ENCODE peak calls at places on chromosome 4, in eight cellular contexts. One of them, this sample, is unnamed.

GRCh38 chr4:187972135-187972534 is 23.4 kb upstream of the ZFP42 start:
- DNase-seq in AG09309: no peak
- DNase-seq in foreskin fibroblast: no peak
- DNase-seq in heart left ventricle: no peak
- DNase-seq in Calu3: no peak
- DNase-seq in type B pancreatic cell: no peak
- DNase-seq in progenitor cell of endocrine pancreas: no peak
- DNase-seq in prostate gland: no peak
- DNase-seq in this sample: no peak

GRCh38 chr4:174882317-174882992 is 35.7 kb upstream of the ADAM29 start:
- DNase-seq in AG09309: no peak
- DNase-seq in heart left ventricle: no peak
- DNase-seq in prostate gland: no peak
- DNase-seq in type B pancreatic cell: no peak
- DNase-seq in foreskin fibroblast: no peak
- DNase-seq in Calu3: no peak
- DNase-seq in progenitor cell of endocrine pancreas: no peak
- DNase-seq in this sample: no peak

GRCh38 chr4:15355464-15355863 is 72.4 kb upstream of the C1QTNF7 start:
- DNase-seq in type B pancreatic cell: no peak
- DNase-seq in foreskin fibroblast: no peak
- DNase-seq in progenitor cell of endocrine pancreas: no peak
- DNase-seq in Calu3: no peak
- DNase-seq in prostate gland: no peak
- DNase-seq in heart left ventricle: no peak
- DNase-seq in AG09309: no peak
- DNase-seq in this sample: no peak

GRCh38 chr4:86108152-86108551 is 251.7 kb downstream of the MAPK10 start:
- DNase-seq in progenitor cell of endocrine pancreas: no peak
- DNase-seq in heart left ventricle: no peak
- DNase-seq in prostate gland: no peak
- DNase-seq in AG09309: no peak
- DNase-seq in foreskin fibroblast: peak
- DNase-seq in Calu3: no peak
- DNase-seq in type B pancreatic cell: no peak
- DNase-seq in this sample: no peak

GRCh38 chr4:89681219-89681618 is 155.7 kb downstream of the SNCA start:
- DNase-seq in foreskin fibroblast: no peak
- DNase-seq in Calu3: no peak
- DNase-seq in progenitor cell of endocrine pancreas: no peak
- DNase-seq in type B pancreatic cell: peak
- DNase-seq in heart left ventricle: no peak
- DNase-seq in AG09309: no peak
- DNase-seq in prostate gland: peak
- DNase-seq in this sample: peak

GRCh38 chr4:109877400-109877799 is 29.5 kb downstream of the LRIT3 start:
- DNase-seq in prostate gland: no peak
- DNase-seq in AG09309: no peak
- DNase-seq in progenitor cell of endocrine pancreas: no peak
- DNase-seq in heart left ventricle: no peak
- DNase-seq in Calu3: no peak
- DNase-seq in type B pancreatic cell: no peak
- DNase-seq in foreskin fibroblast: no peak
- DNase-seq in this sample: no peak

GRCh38 chr4:139142980-139143379 is 34.0 kb downstream of the ELF2 start:
- DNase-seq in heart left ventricle: no peak
- DNase-seq in Calu3: no peak
- DNase-seq in AG09309: no peak
- DNase-seq in prostate gland: no peak
- DNase-seq in progenitor cell of endocrine pancreas: no peak
- DNase-seq in type B pancreatic cell: no peak
- DNase-seq in foreskin fibroblast: no peak
- DNase-seq in this sample: no peak

GRCh38 chr4:47213971-47214370 is 182.6 kb downstream of the GABRB1 start:
- DNase-seq in AG09309: peak
- DNase-seq in prostate gland: no peak
- DNase-seq in heart left ventricle: no peak
- DNase-seq in Calu3: peak
- DNase-seq in foreskin fibroblast: peak
- DNase-seq in type B pancreatic cell: no peak
- DNase-seq in progenitor cell of endocrine pancreas: no peak
- DNase-seq in this sample: no peak

GRCh38 chr4:47413515-47413914 is 50.0 kb downstream of the COMMD8 start:
- DNase-seq in AG09309: no peak
- DNase-seq in Calu3: no peak
- DNase-seq in heart left ventricle: no peak
- DNase-seq in type B pancreatic cell: no peak
- DNase-seq in prostate gland: no peak
- DNase-seq in progenitor cell of endocrine pancreas: no peak
- DNase-seq in foreskin fibroblast: no peak
- DNase-seq in this sample: peak

GRCh38 chr4:40333921-40334352 is 1.2 kb upstream of the CHRNA9 start:
- DNase-seq in prostate gland: no peak
- DNase-seq in Calu3: no peak
- DNase-seq in foreskin fibroblast: peak
- DNase-seq in progenitor cell of endocrine pancreas: no peak
- DNase-seq in heart left ventricle: no peak
- DNase-seq in type B pancreatic cell: no peak
- DNase-seq in AG09309: no peak
- DNase-seq in this sample: no peak

GRCh38 chr4:168573870-168574269 is 77.0 kb downstream of the PALLD start:
- DNase-seq in progenitor cell of endocrine pancreas: no peak
- DNase-seq in AG09309: no peak
- DNase-seq in Calu3: no peak
- DNase-seq in foreskin fibroblast: no peak
- DNase-seq in type B pancreatic cell: no peak
- DNase-seq in heart left ventricle: no peak
- DNase-seq in prostate gland: no peak
- DNase-seq in this sample: no peak

GRCh38 chr4:156774422-156774821 is 197.2 kb downstream of the PDGFC start:
- DNase-seq in foreskin fibroblast: peak
- DNase-seq in type B pancreatic cell: no peak
- DNase-seq in Calu3: no peak
- DNase-seq in progenitor cell of endocrine pancreas: no peak
- DNase-seq in AG09309: peak
- DNase-seq in heart left ventricle: no peak
- DNase-seq in prostate gland: no peak
- DNase-seq in this sample: no peak

GRCh38 chr4:119152741-119153140 is 17.1 kb downstream of the MYOZ2 start:
- DNase-seq in foreskin fibroblast: no peak
- DNase-seq in progenitor cell of endocrine pancreas: no peak
- DNase-seq in type B pancreatic cell: no peak
- DNase-seq in prostate gland: no peak
- DNase-seq in AG09309: no peak
- DNase-seq in Calu3: no peak
- DNase-seq in heart left ventricle: no peak
- DNase-seq in this sample: no peak

GRCh38 chr4:108709234-108709633 is 53.6 kb downstream of the ETNPPL start:
- DNase-seq in foreskin fibroblast: no peak
- DNase-seq in AG09309: no peak
- DNase-seq in heart left ventricle: no peak
- DNase-seq in type B pancreatic cell: no peak
- DNase-seq in Calu3: no peak
- DNase-seq in progenitor cell of endocrine pancreas: no peak
- DNase-seq in prostate gland: no peak
- DNase-seq in this sample: no peak

GRCh38 chr4:91064157-91064853 is 937.1 kb downstream of the CCSER1 start:
- DNase-seq in foreskin fibroblast: peak
- DNase-seq in progenitor cell of endocrine pancreas: no peak
- DNase-seq in type B pancreatic cell: peak
- DNase-seq in AG09309: no peak
- DNase-seq in Calu3: peak
- DNase-seq in prostate gland: no peak
- DNase-seq in heart left ventricle: no peak
- DNase-seq in this sample: peak

GRCh38 chr4:98522603-98523395 is 135.6 kb downstream of the TSPAN5 start:
- DNase-seq in Calu3: no peak
- DNase-seq in prostate gland: no peak
- DNase-seq in type B pancreatic cell: no peak
- DNase-seq in heart left ventricle: no peak
- DNase-seq in AG09309: no peak
- DNase-seq in foreskin fibroblast: peak
- DNase-seq in progenitor cell of endocrine pancreas: no peak
- DNase-seq in this sample: no peak

GRCh38 chr4:174449152-174449551 is 73.1 kb downstream of the HPGD start:
- DNase-seq in heart left ventricle: no peak
- DNase-seq in progenitor cell of endocrine pancreas: no peak
- DNase-seq in AG09309: no peak
- DNase-seq in Calu3: no peak
- DNase-seq in prostate gland: no peak
- DNase-seq in type B pancreatic cell: no peak
- DNase-seq in foreskin fibroblast: no peak
- DNase-seq in this sample: no peak

DNA sequence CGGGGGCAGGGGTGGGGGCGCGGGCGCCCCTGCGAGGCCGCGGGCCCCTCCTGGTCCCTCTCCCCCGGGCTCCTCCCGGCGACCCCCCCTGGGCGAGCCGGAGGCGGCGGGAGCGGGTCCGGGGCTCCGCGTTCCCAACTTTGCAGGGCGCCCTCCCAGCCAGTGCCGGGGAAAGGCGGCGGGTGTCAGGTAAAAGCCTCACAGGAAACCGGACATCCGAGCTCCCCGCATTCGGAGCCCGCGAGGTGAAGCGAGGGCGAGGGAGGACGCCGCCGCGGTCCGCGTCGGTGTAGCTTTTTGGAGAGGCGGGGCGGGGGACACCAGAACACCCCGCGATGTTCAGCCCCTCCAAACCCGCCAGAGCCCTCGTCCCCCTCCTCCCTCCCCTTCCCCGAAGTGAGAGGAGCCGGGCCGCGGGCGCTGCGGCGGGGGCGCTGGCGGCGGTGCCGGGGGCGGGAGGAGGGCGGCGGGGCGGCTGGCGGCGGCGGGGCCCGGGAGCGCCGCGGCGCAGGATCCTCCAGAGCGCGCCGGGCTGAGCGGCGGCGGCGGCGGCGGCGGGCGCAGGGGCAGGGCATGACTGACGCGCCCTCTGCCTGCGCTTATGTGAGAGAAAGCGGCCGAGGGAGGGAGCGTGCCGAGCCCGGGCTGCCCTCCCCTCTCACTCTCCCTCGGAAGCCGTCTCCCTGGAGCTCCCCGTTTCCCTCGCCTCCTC is at the start of gene VEGFC:
- DNase-seq in type B pancreatic cell: peak
- DNase-seq in Calu3: peak
- DNase-seq in progenitor cell of endocrine pancreas: peak
- DNase-seq in AG09309: no peak
- DNase-seq in foreskin fibroblast: peak
- DNase-seq in heart left ventricle: peak
- DNase-seq in prostate gland: peak
- DNase-seq in this sample: peak
- TF ChIP-seq CTCF in type B pancreatic cell: peak
- TF ChIP-seq CTCF in Calu3: no peak
- TF ChIP-seq CTCF in progenitor cell of endocrine pancreas: peak
- TF ChIP-seq CTCF in AG09309: no peak
- TF ChIP-seq CTCF in foreskin fibroblast: no peak
- TF ChIP-seq CTCF in heart left ventricle: peak
- TF ChIP-seq CTCF in prostate gland: peak
- TF ChIP-seq CTCF in this sample: no peak

DNA sequence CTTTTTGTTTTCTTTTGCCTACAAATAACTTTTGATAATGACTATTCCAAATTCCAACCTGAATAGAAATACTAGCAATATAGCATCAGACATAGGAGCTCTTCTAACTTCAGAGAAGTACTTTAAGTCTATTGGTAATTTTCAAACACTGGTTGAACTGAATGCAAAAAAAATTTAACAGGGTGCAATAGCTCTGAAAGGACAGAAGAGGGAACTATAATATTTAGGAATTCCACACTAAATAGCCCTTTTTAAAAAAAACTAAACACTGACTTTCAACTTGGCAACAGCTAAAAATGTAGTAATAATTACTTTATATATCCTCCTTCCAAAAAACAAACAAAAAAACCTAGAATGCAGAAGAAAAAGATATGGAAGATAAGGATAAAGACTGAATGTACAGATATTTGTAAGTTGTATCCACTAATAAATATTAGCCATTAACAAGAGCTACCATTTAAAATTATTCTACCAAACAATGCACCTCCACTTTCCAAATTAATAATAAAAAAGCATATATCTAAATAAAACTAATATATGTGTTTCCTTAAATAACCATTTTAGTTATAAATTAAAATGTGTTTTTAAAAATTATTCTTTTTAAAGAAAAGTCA is 81.4 kb downstream of the FBXW7 start:
- DNase-seq in progenitor cell of endocrine pancreas: no peak
- DNase-seq in AG09309: no peak
- DNase-seq in type B pancreatic cell: no peak
- DNase-seq in Calu3: no peak
- DNase-seq in foreskin fibroblast: peak
- DNase-seq in heart left ventricle: no peak
- DNase-seq in prostate gland: no peak
- DNase-seq in this sample: no peak
- TF ChIP-seq CTCF in progenitor cell of endocrine pancreas: peak
- TF ChIP-seq CTCF in AG09309: peak
- TF ChIP-seq CTCF in type B pancreatic cell: peak
- TF ChIP-seq CTCF in Calu3: no peak
- TF ChIP-seq CTCF in foreskin fibroblast: peak
- TF ChIP-seq CTCF in heart left ventricle: peak
- TF ChIP-seq CTCF in prostate gland: peak
- TF ChIP-seq CTCF in this sample: peak

DNA sequence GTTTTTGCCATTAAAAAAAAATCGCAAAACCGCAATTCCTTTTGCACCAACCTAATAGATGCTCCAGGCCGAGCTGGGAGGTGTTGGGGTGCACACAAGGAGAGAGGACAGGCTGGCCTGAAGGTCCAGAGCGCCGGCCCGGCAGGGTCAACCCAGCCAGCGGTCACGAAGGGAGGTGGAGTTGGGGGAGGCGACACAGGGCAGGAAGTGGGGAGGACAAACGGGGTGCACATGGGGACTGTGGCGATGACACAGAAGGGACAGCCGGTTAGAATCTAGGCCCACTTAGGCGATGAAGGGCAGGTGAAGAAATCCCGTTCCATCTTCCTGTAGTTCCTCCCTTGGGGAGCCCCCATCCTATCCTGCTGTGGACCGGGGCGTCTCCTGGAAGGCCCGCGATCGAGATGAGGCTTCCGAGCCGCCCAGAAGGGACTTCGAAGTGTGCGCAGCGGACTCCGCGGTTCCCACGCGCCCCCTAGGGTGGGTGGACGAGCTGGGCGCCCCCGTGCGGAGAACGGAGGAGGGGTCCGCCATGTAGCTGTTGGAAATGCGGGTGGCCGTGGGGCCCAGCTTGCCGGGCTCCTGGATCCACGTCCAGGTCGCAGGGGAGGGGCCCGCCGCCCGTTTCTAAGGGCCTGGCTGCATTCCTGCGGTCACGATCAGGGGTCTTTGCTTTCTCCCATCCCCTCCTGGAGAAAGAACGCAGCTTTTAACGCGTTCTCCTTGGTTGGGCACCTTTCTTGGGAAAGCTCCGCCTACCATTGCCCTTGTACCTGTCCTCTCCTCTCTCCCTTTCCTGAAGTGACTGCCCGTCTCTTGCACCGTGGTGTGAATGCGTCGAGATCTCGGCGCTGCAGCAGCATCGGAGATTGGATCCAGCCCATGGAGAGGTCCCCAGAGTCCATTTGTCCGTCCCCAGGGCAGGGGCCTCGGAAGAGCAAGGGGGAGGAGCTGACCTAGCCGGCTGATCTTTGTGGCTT is 17.0 kb upstream of the HPF1 start:
- DNase-seq in AG09309: no peak
- DNase-seq in prostate gland: no peak
- DNase-seq in foreskin fibroblast: peak
- DNase-seq in type B pancreatic cell: no peak
- DNase-seq in Calu3: no peak
- DNase-seq in progenitor cell of endocrine pancreas: no peak
- DNase-seq in heart left ventricle: no peak
- DNase-seq in this sample: peak
- TF ChIP-seq CTCF in AG09309: peak
- TF ChIP-seq CTCF in prostate gland: no peak
- TF ChIP-seq CTCF in foreskin fibroblast: no peak
- TF ChIP-seq CTCF in type B pancreatic cell: no peak
- TF ChIP-seq CTCF in Calu3: no peak
- TF ChIP-seq CTCF in progenitor cell of endocrine pancreas: peak
- TF ChIP-seq CTCF in heart left ventricle: peak
- TF ChIP-seq CTCF in this sample: peak

GRCh38 chr4:56626963-56627362 is 54.1 kb downstream of the HOPX start:
- DNase-seq in heart left ventricle: no peak
- DNase-seq in foreskin fibroblast: no peak
- DNase-seq in prostate gland: no peak
- DNase-seq in Calu3: peak
- DNase-seq in type B pancreatic cell: no peak
- DNase-seq in AG09309: no peak
- DNase-seq in progenitor cell of endocrine pancreas: no peak
- DNase-seq in this sample: no peak
- TF ChIP-seq CTCF in heart left ventricle: no peak
- TF ChIP-seq CTCF in foreskin fibroblast: no peak
- TF ChIP-seq CTCF in prostate gland: no peak
- TF ChIP-seq CTCF in Calu3: peak
- TF ChIP-seq CTCF in type B pancreatic cell: no peak
- TF ChIP-seq CTCF in AG09309: peak
- TF ChIP-seq CTCF in progenitor cell of endocrine pancreas: no peak
- TF ChIP-seq CTCF in this sample: no peak